ENCODE peak calls at places on chromosomes 11 and 22, in five cellular contexts. One of them, this sample, is unnamed.

GRCh38 chr22:46150615-46151423 is 493 bp downstream of the PPARA start:
- DNase-seq in neural progenitor cell: peak
- DNase-seq in endodermal cell: peak
- DNase-seq in CD4-positive, CD25-positive, alpha-beta regulatory T cell: peak
- DNase-seq in Peyer's patch: peak
- DNase-seq in this sample: no peak

GRCh38 chr11:8086001-8086479 is 5.0 kb downstream of the TUB start:
- DNase-seq in Peyer's patch: no peak
- DNase-seq in neural progenitor cell: no peak
- DNase-seq in CD4-positive, CD25-positive, alpha-beta regulatory T cell: no peak
- DNase-seq in endodermal cell: no peak
- DNase-seq in this sample: no peak

GRCh38 chr11:108580645-108581044 is 12.9 kb downstream of the EXPH5 start:
- DNase-seq in neural progenitor cell: no peak
- DNase-seq in CD4-positive, CD25-positive, alpha-beta regulatory T cell: no peak
- DNase-seq in endodermal cell: no peak
- DNase-seq in Peyer's patch: no peak
- DNase-seq in this sample: no peak

GRCh38 chr11:107928767-107929507 is 689 bp downstream of the RAB39A start:
- DNase-seq in Peyer's patch: no peak
- DNase-seq in endodermal cell: peak
- DNase-seq in neural progenitor cell: peak
- DNase-seq in CD4-positive, CD25-positive, alpha-beta regulatory T cell: no peak
- DNase-seq in this sample: no peak

GRCh38 chr22:17777005-17777716 is 2.9 kb upstream of the BID start:
- DNase-seq in Peyer's patch: no peak
- DNase-seq in neural progenitor cell: no peak
- DNase-seq in endodermal cell: no peak
- DNase-seq in CD4-positive, CD25-positive, alpha-beta regulatory T cell: peak
- DNase-seq in this sample: no peak

GRCh38 chr22:44505796-44506354 is 7.8 kb upstream of the RTL6 start:
- DNase-seq in Peyer's patch: no peak
- DNase-seq in neural progenitor cell: no peak
- DNase-seq in endodermal cell: no peak
- DNase-seq in CD4-positive, CD25-positive, alpha-beta regulatory T cell: no peak
- DNase-seq in this sample: no peak

GRCh38 chr22:46971141-46971775 is 208.8 kb downstream of the TBC1D22A start:
- DNase-seq in Peyer's patch: no peak
- DNase-seq in CD4-positive, CD25-positive, alpha-beta regulatory T cell: no peak
- DNase-seq in endodermal cell: peak
- DNase-seq in neural progenitor cell: peak
- DNase-seq in this sample: peak

GRCh38 chr11:114259124-114259526 is 37.1 kb upstream of the NNMT start:
- DNase-seq in CD4-positive, CD25-positive, alpha-beta regulatory T cell: no peak
- DNase-seq in endodermal cell: no peak
- DNase-seq in neural progenitor cell: no peak
- DNase-seq in Peyer's patch: no peak
- DNase-seq in this sample: no peak

GRCh38 chr11:9943346-9944110 is 279.7 kb downstream of the SWAP70 start:
- DNase-seq in neural progenitor cell: no peak
- DNase-seq in Peyer's patch: no peak
- DNase-seq in endodermal cell: no peak
- DNase-seq in CD4-positive, CD25-positive, alpha-beta regulatory T cell: no peak
- DNase-seq in this sample: peak

GRCh38 chr22:32628626-32629587 is 154.3 kb downstream of the FBXO7 start:
- DNase-seq in neural progenitor cell: no peak
- DNase-seq in CD4-positive, CD25-positive, alpha-beta regulatory T cell: no peak
- DNase-seq in endodermal cell: no peak
- DNase-seq in Peyer's patch: no peak
- DNase-seq in this sample: no peak

GRCh38 chr22:44761025-44761424 is 8.7 kb downstream of the ARHGAP8 start:
- DNase-seq in CD4-positive, CD25-positive, alpha-beta regulatory T cell: no peak
- DNase-seq in neural progenitor cell: no peak
- DNase-seq in Peyer's patch: no peak
- DNase-seq in endodermal cell: no peak
- DNase-seq in this sample: no peak

GRCh38 chr11:115226556-115226955 is 277.7 kb downstream of the CADM1 start:
- DNase-seq in neural progenitor cell: peak
- DNase-seq in endodermal cell: peak
- DNase-seq in CD4-positive, CD25-positive, alpha-beta regulatory T cell: no peak
- DNase-seq in Peyer's patch: no peak
- DNase-seq in this sample: peak

GRCh38 chr11:1469911-1470680 is 16.5 kb downstream of the MOB2 start:
- DNase-seq in neural progenitor cell: no peak
- DNase-seq in CD4-positive, CD25-positive, alpha-beta regulatory T cell: no peak
- DNase-seq in Peyer's patch: no peak
- DNase-seq in endodermal cell: no peak
- DNase-seq in this sample: no peak

GRCh38 chr11:1470681-1471611 is 15.6 kb downstream of the MOB2 start:
- DNase-seq in endodermal cell: no peak
- DNase-seq in Peyer's patch: no peak
- DNase-seq in neural progenitor cell: no peak
- DNase-seq in CD4-positive, CD25-positive, alpha-beta regulatory T cell: no peak
- DNase-seq in this sample: no peak

GRCh38 chr11:1468002-1468401 is 18.6 kb downstream of the MOB2 start:
- DNase-seq in Peyer's patch: no peak
- DNase-seq in CD4-positive, CD25-positive, alpha-beta regulatory T cell: no peak
- DNase-seq in neural progenitor cell: no peak
- DNase-seq in endodermal cell: no peak
- DNase-seq in this sample: no peak

GRCh38 chr11:1468473-1469066 is 18.0 kb downstream of the MOB2 start:
- DNase-seq in CD4-positive, CD25-positive, alpha-beta regulatory T cell: no peak
- DNase-seq in endodermal cell: no peak
- DNase-seq in neural progenitor cell: no peak
- DNase-seq in Peyer's patch: no peak
- DNase-seq in this sample: no peak

DNA sequence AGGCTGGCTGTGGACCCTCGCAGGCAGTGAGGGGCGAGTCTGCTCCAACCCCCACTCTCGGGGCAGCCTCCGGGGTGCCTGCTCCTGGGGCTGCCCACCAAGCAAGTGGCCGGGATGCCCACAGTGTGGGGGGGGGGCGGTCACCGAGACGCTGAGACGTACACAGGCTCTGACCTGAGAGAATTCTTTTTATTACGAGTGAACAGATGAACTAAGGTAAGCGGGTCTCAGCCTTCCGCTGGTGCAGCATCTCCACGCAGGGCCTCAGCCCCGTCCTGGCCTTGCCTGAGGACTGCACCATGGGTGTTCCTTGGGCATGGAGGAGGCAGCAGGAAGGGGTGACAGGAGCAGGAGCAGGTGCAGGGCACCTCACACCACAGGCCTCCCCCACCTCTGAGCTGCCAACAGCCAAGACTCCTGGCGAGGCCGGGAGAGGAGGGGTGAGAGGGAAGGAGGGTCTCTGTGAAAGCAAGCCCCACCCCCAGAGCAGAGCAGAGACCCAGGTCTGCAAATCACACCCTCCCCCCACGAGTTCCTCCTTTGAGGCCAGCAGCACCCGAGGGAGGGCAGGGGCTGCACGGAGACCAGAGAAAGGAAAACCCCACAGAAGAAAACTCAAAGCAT is 17.2 kb downstream of the MOB2 start:
- DNase-seq in CD4-positive, CD25-positive, alpha-beta regulatory T cell: no peak
- DNase-seq in neural progenitor cell: no peak
- DNase-seq in Peyer's patch: no peak
- DNase-seq in endodermal cell: no peak
- DNase-seq in this sample: no peak
- H3K27ac ChIP-seq in CD4-positive, CD25-positive, alpha-beta regulatory T cell: no peak
- H3K27ac ChIP-seq in neural progenitor cell: no peak
- H3K27ac ChIP-seq in Peyer's patch: no peak
- H3K27ac ChIP-seq in endodermal cell: no peak
- H3K27ac ChIP-seq in this sample: no peak

DNA sequence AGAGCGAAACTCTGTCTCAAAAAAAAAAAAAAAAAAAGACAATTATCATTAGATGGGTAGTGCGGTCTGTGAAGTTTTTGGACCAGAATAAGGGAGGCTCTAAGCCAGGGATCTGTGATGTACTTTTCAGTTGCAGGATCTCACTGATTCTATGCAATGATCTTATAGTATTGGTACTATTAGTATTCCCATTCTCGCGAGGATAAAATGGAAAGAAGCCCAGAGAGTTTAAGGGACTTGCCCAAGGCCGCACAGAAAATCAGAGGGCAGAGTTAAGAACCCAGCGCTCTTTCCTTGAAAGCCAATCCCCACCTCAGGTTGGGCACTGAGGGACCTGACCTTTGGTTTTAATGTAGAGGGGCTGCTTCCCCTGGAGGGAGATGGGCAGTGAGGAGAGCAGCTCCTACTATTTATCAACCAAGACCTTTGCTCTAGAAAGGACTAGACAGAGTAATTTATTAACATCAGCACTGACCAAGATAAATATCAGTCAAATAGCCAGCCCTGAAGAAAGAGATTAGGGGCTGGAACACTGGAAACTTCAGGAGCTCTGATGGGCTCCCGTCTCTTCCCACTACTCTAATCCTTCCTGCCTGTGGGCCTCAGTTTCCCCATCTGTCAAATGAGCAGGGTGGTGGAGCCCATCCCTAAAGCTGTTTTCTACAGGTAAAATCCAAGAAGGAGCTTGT is 6.0 kb downstream of the NIPSNAP1 start:
- DNase-seq in CD4-positive, CD25-positive, alpha-beta regulatory T cell: no peak
- DNase-seq in neural progenitor cell: no peak
- DNase-seq in Peyer's patch: no peak
- DNase-seq in endodermal cell: no peak
- DNase-seq in this sample: no peak
- H3K27ac ChIP-seq in CD4-positive, CD25-positive, alpha-beta regulatory T cell: no peak
- H3K27ac ChIP-seq in neural progenitor cell: no peak
- H3K27ac ChIP-seq in Peyer's patch: no peak
- H3K27ac ChIP-seq in endodermal cell: no peak
- H3K27ac ChIP-seq in this sample: no peak

GRCh38 chr11:125179346-125179745 is 14.8 kb downstream of the PKNOX2 start:
- DNase-seq in neural progenitor cell: no peak
- DNase-seq in Peyer's patch: peak
- DNase-seq in endodermal cell: no peak
- DNase-seq in CD4-positive, CD25-positive, alpha-beta regulatory T cell: no peak
- DNase-seq in this sample: no peak

GRCh38 chr11:125180413-125181305 is 16.1 kb downstream of the PKNOX2 start:
- DNase-seq in neural progenitor cell: no peak
- DNase-seq in Peyer's patch: peak
- DNase-seq in endodermal cell: no peak
- DNase-seq in CD4-positive, CD25-positive, alpha-beta regulatory T cell: no peak
- DNase-seq in this sample: no peak

GRCh38 chr11:125176866-125177265 is 12.3 kb downstream of the PKNOX2 start:
- DNase-seq in CD4-positive, CD25-positive, alpha-beta regulatory T cell: no peak
- DNase-seq in neural progenitor cell: no peak
- DNase-seq in endodermal cell: no peak
- DNase-seq in Peyer's patch: peak
- DNase-seq in this sample: no peak

GRCh38 chr11:125182522-125182921 is 18.0 kb downstream of the PKNOX2 start:
- DNase-seq in CD4-positive, CD25-positive, alpha-beta regulatory T cell: no peak
- DNase-seq in Peyer's patch: peak
- DNase-seq in neural progenitor cell: no peak
- DNase-seq in endodermal cell: no peak
- DNase-seq in this sample: no peak

GRCh38 chr11:125179895-125180294 is 15.3 kb downstream of the PKNOX2 start:
- DNase-seq in endodermal cell: no peak
- DNase-seq in neural progenitor cell: no peak
- DNase-seq in CD4-positive, CD25-positive, alpha-beta regulatory T cell: no peak
- DNase-seq in Peyer's patch: peak
- DNase-seq in this sample: no peak
- H3K27ac ChIP-seq in endodermal cell: no peak
- H3K27ac ChIP-seq in neural progenitor cell: peak
- H3K27ac ChIP-seq in CD4-positive, CD25-positive, alpha-beta regulatory T cell: no peak
- H3K27ac ChIP-seq in Peyer's patch: no peak
- H3K27ac ChIP-seq in this sample: no peak

DNA sequence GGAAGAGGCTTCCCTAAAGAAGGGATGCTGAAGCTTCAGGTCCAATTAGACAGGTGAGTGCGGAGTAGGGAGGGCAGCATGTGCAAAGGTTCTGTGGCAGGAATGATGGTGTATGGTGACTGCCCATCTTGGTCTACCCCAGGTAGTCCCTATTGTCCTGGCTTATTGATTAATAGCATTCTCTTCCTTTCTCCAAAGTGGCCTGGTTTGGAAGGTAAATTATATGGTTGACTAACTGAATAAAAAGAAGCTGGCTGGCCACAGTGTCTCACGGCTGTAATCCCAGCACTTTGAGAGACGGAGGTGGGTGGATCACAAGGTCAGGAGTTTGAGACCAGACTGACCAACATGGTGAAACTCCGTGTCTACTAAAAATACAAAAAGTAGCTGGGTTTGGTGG is 230.5 kb downstream of the MIAT start:
- DNase-seq in CD4-positive, CD25-positive, alpha-beta regulatory T cell: no peak
- DNase-seq in neural progenitor cell: no peak
- DNase-seq in Peyer's patch: no peak
- DNase-seq in endodermal cell: no peak
- DNase-seq in this sample: no peak
- H3K27ac ChIP-seq in CD4-positive, CD25-positive, alpha-beta regulatory T cell: no peak
- H3K27ac ChIP-seq in neural progenitor cell: no peak
- H3K27ac ChIP-seq in Peyer's patch: no peak
- H3K27ac ChIP-seq in endodermal cell: peak
- H3K27ac ChIP-seq in this sample: peak

GRCh38 chr22:35617137-35617755 is at the start of gene MB:
- DNase-seq in endodermal cell: no peak
- DNase-seq in neural progenitor cell: no peak
- DNase-seq in Peyer's patch: no peak
- DNase-seq in CD4-positive, CD25-positive, alpha-beta regulatory T cell: no peak
- DNase-seq in this sample: peak
- H3K27ac ChIP-seq in endodermal cell: no peak
- H3K27ac ChIP-seq in neural progenitor cell: no peak
- H3K27ac ChIP-seq in Peyer's patch: no peak
- H3K27ac ChIP-seq in CD4-positive, CD25-positive, alpha-beta regulatory T cell: no peak
- H3K27ac ChIP-seq in this sample: peak

GRCh38 chr11:122682464-122682863 is 26.9 kb downstream of the UBASH3B start:
- DNase-seq in Peyer's patch: no peak
- DNase-seq in CD4-positive, CD25-positive, alpha-beta regulatory T cell: no peak
- DNase-seq in endodermal cell: no peak
- DNase-seq in neural progenitor cell: no peak
- DNase-seq in this sample: no peak
- H3K27ac ChIP-seq in Peyer's patch: no peak
- H3K27ac ChIP-seq in CD4-positive, CD25-positive, alpha-beta regulatory T cell: no peak
- H3K27ac ChIP-seq in endodermal cell: no peak
- H3K27ac ChIP-seq in neural progenitor cell: no peak
- H3K27ac ChIP-seq in this sample: no peak

GRCh38 chr22:40484906-40485660 is 114.7 kb downstream of the SGSM3 start:
- DNase-seq in CD4-positive, CD25-positive, alpha-beta regulatory T cell: no peak
- DNase-seq in endodermal cell: no peak
- DNase-seq in neural progenitor cell: no peak
- DNase-seq in Peyer's patch: no peak
- DNase-seq in this sample: peak
- H3K27ac ChIP-seq in CD4-positive, CD25-positive, alpha-beta regulatory T cell: no peak
- H3K27ac ChIP-seq in endodermal cell: peak
- H3K27ac ChIP-seq in neural progenitor cell: no peak
- H3K27ac ChIP-seq in Peyer's patch: no peak
- H3K27ac ChIP-seq in this sample: no peak

This sample was measured in cardiac muscle cell.